ENCODE peak calls at places on chromosomes 12 and 14, in five cellular contexts. I is GM23248; Y is thoracic aorta; X is right atrium auricular region; C is naive thymus-derived CD4-positive, alpha-beta T cell. V is an unnamed sample. For H3K36me3, the result is how much of the 10 kb centered on the place peaks cover.

GRCh38 chr12:131458931-131459575 is 251.8 kb upstream of the SFSWAP start:
- DNase-seq in I (no peak), Y (no peak), X (no peak), C (no peak), V (no peak)

GRCh38 chr12:127336416-127336815 is 930.6 kb upstream of the TMEM132C start:
- DNase-seq in I (no peak), Y (no peak), X (no peak), C (no peak), V (no peak)

GRCh38 chr14:61213116-61213720 is 67.9 kb downstream of the TMEM30B start:
- DNase-seq in I (peak), Y (no peak), X (no peak), C (no peak), V (no peak)

GRCh38 chr14:90053044-90053443 is 8.8 kb upstream of the KCNK13 start:
- DNase-seq in I (peak), Y (no peak), X (no peak), C (no peak), V (no peak)

GRCh38 chr12:125132698-125133400 is 67.6 kb downstream of the AACS start:
- DNase-seq in I (peak), Y (no peak), X (no peak), C (no peak), V (no peak)

GRCh38 chr14:51638071-51638944 is 13.4 kb upstream of the FRMD6 start:
- DNase-seq in I (peak), Y (no peak), X (no peak), C (no peak), V (no peak)

GRCh38 chr12:117596968-117597367 is 235.5 kb upstream of the NOS1 start:
- DNase-seq in I (no peak), Y (no peak), X (no peak), C (no peak), V (no peak)

GRCh38 chr12:4871514-4871913 is 38.2 kb upstream of the KCNA1 start:
- DNase-seq in I (no peak), Y (no peak), X (no peak), C (no peak), V (no peak)

GRCh38 chr12:27844427-27845090 is 64.5 kb upstream of the MANSC4 start:
- DNase-seq in I (no peak), Y (no peak), X (no peak), C (no peak), V (no peak)

GRCh38 chr14:79442776-79443175 is 768.5 kb downstream of the DIO2 start:
- DNase-seq in I (no peak), Y (no peak), X (no peak), C (no peak), V (no peak)

GRCh38 chr14:32250681-32251080 is 47.6 kb upstream of the RNU6-8 start:
- DNase-seq in I (no peak), Y (no peak), X (no peak), C (no peak), V (no peak)

GRCh38 chr14:106094654-106095189 is 568.3 kb downstream of the TMEM121 start:
- DNase-seq in I (no peak), Y (no peak), X (no peak), C (peak), V (no peak)

GRCh38 chr12:129016159-129016558 is 162.9 kb downstream of the GLT1D1 start:
- DNase-seq in I (no peak), Y (no peak), X (no peak), C (no peak), V (no peak)

GRCh38 chr14:72588521-72588920 is 305.4 kb downstream of the DPF3 start:
- DNase-seq in I (no peak), Y (no peak), X (no peak), C (no peak), V (no peak)

GRCh38 chr14:89621791-89622638 is 205.0 kb upstream of the FOXN3 start:
- DNase-seq in I (no peak), Y (no peak), X (no peak), C (no peak), V (no peak)

GRCh38 chr12:76674669-76675315 is 89.1 kb upstream of the ZDHHC17 start:
- DNase-seq in I (no peak), Y (no peak), X (no peak), C (no peak), V (no peak)

GRCh38 chr14:21023817-21024667 is 819 bp downstream of the NDRG2 start:
- DNase-seq in I (no peak), Y (no peak), X (no peak), C (peak), V (peak)

GRCh38 chr12:1805441-1806081 is 14.8 kb upstream of the LRTM2 start:
- DNase-seq in I (no peak), Y (no peak), X (no peak), C (no peak), V (peak)

GRCh38 chr12:2335517-2335916 is 282.7 kb downstream of the CACNA1C start:
- DNase-seq in I (peak), Y (no peak), X (no peak), C (no peak), V (no peak)

GRCh38 chr14:59126714-59127436 is 61.6 kb upstream of the DAAM1 start:
- DNase-seq in I (peak), Y (no peak), X (no peak), C (peak), V (no peak)

GRCh38 chr12:61654698-61655097 is 605.5 kb upstream of the USP15 start:
- DNase-seq in I (peak), Y (no peak), X (no peak), C (no peak), V (no peak)

GRCh38 chr14:104352493-104353220 is 214.3 kb downstream of the KIF26A start:
- DNase-seq in I (no peak), Y (no peak), X (no peak), C (no peak), V (no peak)

GRCh38 chr12:52324068-52324444 is 2.9 kb upstream of the KRT83 start:
- DNase-seq in I (no peak), Y (no peak), X (no peak), C (no peak), V (no peak)

GRCh38 chr12:82833461-82833860 is 146.8 kb downstream of the TMTC2 start:
- DNase-seq in I (peak), Y (no peak), X (no peak), C (no peak), V (no peak)

GRCh38 chr14:32303865-32304264 is 25.2 kb upstream of the AKAP6 start:
- DNase-seq in I (no peak), Y (no peak), X (no peak), C (no peak), V (no peak)

GRCh38 chr14:68160779-68161546 is 341.4 kb downstream of the RAD51B start:
- DNase-seq in I (no peak), Y (no peak), X (no peak), C (no peak), V (no peak)

GRCh38 chr12:120801146-120801545 is 75.5 kb downstream of the ACADS start:
- DNase-seq in I (no peak), Y (no peak), X (no peak), C (no peak), V (no peak)

GRCh38 chr14:59026086-59026485 is 162.4 kb upstream of the DAAM1 start:
- DNase-seq in I (peak), Y (no peak), X (no peak), C (no peak), V (no peak)

GRCh38 chr12:66398931-66399625 is 96.8 kb downstream of the HELB start:
- DNase-seq in I (peak), Y (no peak), X (no peak), C (no peak), V (no peak)

GRCh38 chr12:11798856-11799530 is 149.5 kb downstream of the ETV6 start:
- DNase-seq in I (peak), Y (no peak), X (no peak), C (no peak), V (no peak)

GRCh38 chr12:32512379-32512778 is 113.0 kb downstream of the FGD4 start:
- DNase-seq in I (no peak), Y (no peak), X (no peak), C (no peak), V (no peak)

GRCh38 chr12:32516230-32516629 is 116.9 kb downstream of the FGD4 start:
- DNase-seq in I (no peak), Y (no peak), X (no peak), C (no peak), V (no peak)

GRCh38 chr12:32512910-32513309 is 113.6 kb downstream of the FGD4 start:
- DNase-seq in I (no peak), Y (no peak), X (no peak), C (no peak), V (no peak)

GRCh38 chr12:32517966-32518365 is 118.6 kb downstream of the FGD4 start:
- DNase-seq in I (no peak), Y (no peak), X (no peak), C (no peak), V (no peak)

DNA sequence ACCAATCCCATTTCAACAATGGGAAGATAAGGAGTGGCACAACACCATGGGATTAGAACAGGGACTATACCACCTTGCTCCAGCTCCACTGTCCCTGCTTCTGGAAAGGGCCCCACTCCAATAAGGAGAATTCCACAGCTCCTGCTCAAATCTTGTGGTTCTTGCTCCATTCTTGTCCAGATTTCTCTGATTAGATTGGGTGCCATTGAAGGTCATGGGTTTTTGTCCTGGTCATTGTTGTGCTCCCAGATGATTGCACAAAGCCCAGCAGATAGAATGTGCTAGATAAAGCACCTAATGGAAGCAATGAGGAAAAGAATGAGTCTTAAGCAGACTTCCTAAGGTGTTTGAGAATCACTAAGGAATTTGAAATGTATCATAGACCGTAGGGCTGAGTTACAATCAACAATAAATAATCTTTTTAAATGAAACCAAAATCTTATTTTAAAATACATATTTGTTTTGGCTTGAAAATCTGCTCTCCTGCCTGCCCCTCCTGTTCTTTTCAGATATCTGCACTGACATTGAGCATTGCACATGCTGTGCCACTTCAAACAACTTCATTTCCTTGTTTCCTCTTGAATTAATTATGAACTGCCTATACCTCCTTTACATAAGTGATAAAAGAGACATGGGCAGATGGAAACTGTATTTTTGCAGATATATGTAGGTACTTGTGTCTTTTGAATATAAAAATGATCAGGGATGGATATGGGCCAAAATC is 115.9 kb downstream of the FGD4 start:
- DNase-seq in I (no peak), Y (no peak), X (no peak), C (no peak), V (no peak)
- H3K27ac ChIP-seq in I (no peak), Y (no peak), X (no peak), C (no peak), V (no peak)

DNA sequence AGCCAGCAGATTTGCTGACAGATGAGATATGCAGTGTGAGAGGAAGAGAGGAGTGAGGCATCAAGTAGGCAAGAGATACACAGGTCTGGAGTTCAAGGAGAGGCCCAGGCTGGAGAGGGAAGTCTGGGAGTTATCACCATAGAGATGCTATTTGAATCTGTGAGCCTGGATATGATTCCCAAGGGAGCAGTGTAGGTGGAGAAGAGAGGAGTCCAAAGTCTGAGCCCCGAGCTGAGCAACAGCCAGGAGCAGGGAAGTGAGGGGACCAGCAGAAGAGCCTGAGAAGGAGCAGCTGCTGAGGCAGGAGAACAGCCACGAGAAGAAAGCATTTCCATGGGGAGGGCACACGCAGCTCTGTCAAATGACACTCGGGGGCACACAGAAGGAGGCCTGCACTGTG is 20.2 kb upstream of the NXPH4 start:
- DNase-seq in I (no peak), Y (no peak), X (no peak), C (no peak), V (no peak)
- H3K36me3 ChIP-seq in I (half or more), Y (half or more), X (half or more), C (under half), V (half or more)

DNA sequence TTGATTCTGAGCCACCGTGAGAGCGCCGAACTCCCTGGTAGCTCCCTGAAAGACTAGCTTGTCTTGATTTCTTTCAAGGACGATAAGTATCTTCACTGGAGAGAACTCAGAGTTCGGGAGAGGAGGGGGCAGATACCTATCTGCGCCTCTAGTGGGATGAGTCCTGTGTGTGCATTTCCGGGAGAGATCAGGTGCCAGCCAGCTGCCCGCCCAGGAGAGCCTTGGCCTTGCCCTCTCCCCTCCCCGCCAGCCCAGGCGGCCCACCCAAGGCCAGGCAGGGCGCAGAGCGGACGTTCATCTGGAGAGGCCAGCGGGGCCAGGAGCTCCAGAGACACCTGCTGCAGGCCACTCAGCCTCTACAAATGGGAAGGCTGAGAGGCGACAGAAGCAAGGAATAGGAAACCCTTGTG is 1.0 kb downstream of the CD9 start:
- DNase-seq in I (no peak), Y (no peak), X (no peak), C (no peak), V (peak)
- H3K27ac ChIP-seq in I (no peak), Y (peak), X (peak), C (no peak), V (peak)

GRCh38 chr12:54395545-54395944 is 11.0 kb upstream of the ZNF385A start:
- DNase-seq in I (no peak), Y (no peak), X (no peak), C (no peak), V (no peak)
- H3K36me3 ChIP-seq in I (half or more), Y (half or more), X (half or more), C (under half), V (under half)

GRCh38 chr12:96436366-96437295 is 36.4 kb upstream of the CDK17 start:
- DNase-seq in I (no peak), Y (no peak), X (no peak), C (no peak), V (no peak)
- H3K27ac ChIP-seq in I (no peak), Y (no peak), X (no peak), C (no peak), V (no peak)

GRCh38 chr14:102633906-102634595 is 41.6 kb downstream of the RCOR1 start:
- DNase-seq in I (no peak), Y (no peak), X (no peak), C (no peak), V (no peak)
- H3K36me3 ChIP-seq in I (under half), Y (under half), X (under half), C (under half), V (under half)